ENCODE peak calls at places on chromosomes 5 and 9, in seven cellular contexts. One of them, this sample, is unnamed.

GRCh38 chr9:105973811-105974407 is 279.6 kb downstream of the TMEM38B start:
- DNase-seq in transverse colon: no peak
- DNase-seq in IMR-90: no peak
- DNase-seq in uterus: no peak
- DNase-seq in breast epithelium: no peak
- DNase-seq in endothelial cell of umbilical vein: no peak
- DNase-seq in esophagus squamous epithelium: no peak
- DNase-seq in this sample: no peak

GRCh38 chr5:116272281-116272941 is 187.6 kb downstream of the COMMD10 start:
- DNase-seq in transverse colon: no peak
- DNase-seq in IMR-90: peak; percentile 52
- DNase-seq in uterus: no peak
- DNase-seq in breast epithelium: no peak
- DNase-seq in endothelial cell of umbilical vein: no peak
- DNase-seq in esophagus squamous epithelium: no peak
- DNase-seq in this sample: no peak

GRCh38 chr9:131667576-131667975 is 72.3 kb downstream of the RAPGEF1 start:
- DNase-seq in transverse colon: no peak
- DNase-seq in IMR-90: no peak
- DNase-seq in uterus: no peak
- DNase-seq in breast epithelium: no peak
- DNase-seq in endothelial cell of umbilical vein: no peak
- DNase-seq in esophagus squamous epithelium: no peak
- DNase-seq in this sample: no peak

GRCh38 chr5:40321514-40321913 is 358.2 kb upstream of the PTGER4 start:
- DNase-seq in transverse colon: no peak
- DNase-seq in IMR-90: no peak
- DNase-seq in uterus: no peak
- DNase-seq in breast epithelium: no peak
- DNase-seq in endothelial cell of umbilical vein: peak; percentile 65
- DNase-seq in esophagus squamous epithelium: no peak
- DNase-seq in this sample: no peak

GRCh38 chr5:73266309-73266708 is 93.3 kb downstream of the TMEM174 start:
- DNase-seq in transverse colon: no peak
- DNase-seq in IMR-90: no peak
- DNase-seq in uterus: no peak
- DNase-seq in breast epithelium: no peak
- DNase-seq in endothelial cell of umbilical vein: no peak
- DNase-seq in esophagus squamous epithelium: no peak
- DNase-seq in this sample: no peak

GRCh38 chr5:82620957-82621600 is 342.9 kb upstream of the RPS23 start:
- DNase-seq in transverse colon: no peak
- DNase-seq in IMR-90: no peak
- DNase-seq in uterus: no peak
- DNase-seq in breast epithelium: no peak
- DNase-seq in endothelial cell of umbilical vein: no peak
- DNase-seq in esophagus squamous epithelium: no peak
- DNase-seq in this sample: no peak

GRCh38 chr5:141605523-141606277 is 13.1 kb downstream of the DIAPH1 start:
- DNase-seq in transverse colon: peak; percentile 60
- DNase-seq in IMR-90: no peak
- DNase-seq in uterus: no peak
- DNase-seq in breast epithelium: peak; percentile 26
- DNase-seq in endothelial cell of umbilical vein: peak; percentile 88
- DNase-seq in esophagus squamous epithelium: peak; percentile 34
- DNase-seq in this sample: peak; percentile 75

GRCh38 chr5:76074487-76074886 is 8.7 kb upstream of the SV2C start:
- DNase-seq in transverse colon: peak; percentile 38
- DNase-seq in IMR-90: no peak
- DNase-seq in uterus: no peak
- DNase-seq in breast epithelium: no peak
- DNase-seq in endothelial cell of umbilical vein: peak; percentile 6
- DNase-seq in esophagus squamous epithelium: no peak
- DNase-seq in this sample: peak; percentile 3

GRCh38 chr5:9320652-9321051 is 225.2 kb downstream of the SEMA5A start:
- DNase-seq in transverse colon: no peak
- DNase-seq in IMR-90: no peak
- DNase-seq in uterus: no peak
- DNase-seq in breast epithelium: no peak
- DNase-seq in endothelial cell of umbilical vein: no peak
- DNase-seq in esophagus squamous epithelium: no peak
- DNase-seq in this sample: no peak

GRCh38 chr9:100575765-100576368 is 2.0 kb upstream of the CAVIN4 start:
- DNase-seq in transverse colon: no peak
- DNase-seq in IMR-90: peak; percentile 73
- DNase-seq in uterus: no peak
- DNase-seq in breast epithelium: no peak
- DNase-seq in endothelial cell of umbilical vein: no peak
- DNase-seq in esophagus squamous epithelium: no peak
- DNase-seq in this sample: no peak

GRCh38 chr5:115068239-115069086 is 101.2 kb downstream of the TRIM36 start:
- DNase-seq in transverse colon: no peak
- DNase-seq in IMR-90: peak; percentile 49
- DNase-seq in uterus: no peak
- DNase-seq in breast epithelium: no peak
- DNase-seq in endothelial cell of umbilical vein: peak; percentile 10
- DNase-seq in esophagus squamous epithelium: no peak
- DNase-seq in this sample: peak; percentile 36

GRCh38 chr9:127575875-127576778 is 36.0 kb upstream of the STXBP1 start:
- DNase-seq in transverse colon: peak; percentile 68
- DNase-seq in IMR-90: no peak
- DNase-seq in uterus: no peak
- DNase-seq in breast epithelium: no peak
- DNase-seq in endothelial cell of umbilical vein: no peak
- DNase-seq in esophagus squamous epithelium: no peak
- DNase-seq in this sample: no peak

GRCh38 chr5:41621420-41621819 is 111.0 kb upstream of the PLCXD3 start:
- DNase-seq in transverse colon: no peak
- DNase-seq in IMR-90: no peak
- DNase-seq in uterus: no peak
- DNase-seq in breast epithelium: no peak
- DNase-seq in endothelial cell of umbilical vein: no peak
- DNase-seq in esophagus squamous epithelium: no peak
- DNase-seq in this sample: no peak

GRCh38 chr5:124584991-124585715 is 161.3 kb downstream of the ZNF608 start:
- DNase-seq in transverse colon: no peak
- DNase-seq in IMR-90: peak; percentile 31
- DNase-seq in uterus: no peak
- DNase-seq in breast epithelium: no peak
- DNase-seq in endothelial cell of umbilical vein: no peak
- DNase-seq in esophagus squamous epithelium: no peak
- DNase-seq in this sample: no peak

GRCh38 chr5:132267931-132268501 is 10.5 kb downstream of the PDLIM4 start:
- DNase-seq in transverse colon: no peak
- DNase-seq in IMR-90: no peak
- DNase-seq in uterus: no peak
- DNase-seq in breast epithelium: peak; percentile 84
- DNase-seq in endothelial cell of umbilical vein: no peak
- DNase-seq in esophagus squamous epithelium: no peak
- DNase-seq in this sample: no peak

GRCh38 chr5:95962785-95963184 is 1.1 kb upstream of the ELL2 start:
- DNase-seq in transverse colon: no peak
- DNase-seq in IMR-90: no peak
- DNase-seq in uterus: no peak
- DNase-seq in breast epithelium: no peak
- DNase-seq in endothelial cell of umbilical vein: no peak
- DNase-seq in esophagus squamous epithelium: no peak
- DNase-seq in this sample: no peak

GRCh38 chr9:115640887-115641286 is 512.7 kb upstream of the PAPPA start:
- DNase-seq in transverse colon: no peak
- DNase-seq in IMR-90: peak; percentile 87
- DNase-seq in uterus: no peak
- DNase-seq in breast epithelium: no peak
- DNase-seq in endothelial cell of umbilical vein: no peak
- DNase-seq in esophagus squamous epithelium: no peak
- DNase-seq in this sample: no peak

GRCh38 chr5:166499452-166500240 is 1791.8 kb upstream of the WWC1 start:
- DNase-seq in transverse colon: no peak
- DNase-seq in IMR-90: no peak
- DNase-seq in uterus: no peak
- DNase-seq in breast epithelium: no peak
- DNase-seq in endothelial cell of umbilical vein: no peak
- DNase-seq in esophagus squamous epithelium: no peak
- DNase-seq in this sample: no peak

GRCh38 chr5:173562451-173562850 is 54.0 kb downstream of the BOD1 start:
- DNase-seq in transverse colon: no peak
- DNase-seq in IMR-90: no peak
- DNase-seq in uterus: no peak
- DNase-seq in breast epithelium: no peak
- DNase-seq in endothelial cell of umbilical vein: no peak
- DNase-seq in esophagus squamous epithelium: no peak
- DNase-seq in this sample: no peak

GRCh38 chr5:82467006-82467561 is 188.9 kb upstream of the RPS23 start:
- DNase-seq in transverse colon: no peak
- DNase-seq in IMR-90: no peak
- DNase-seq in uterus: peak; percentile 28
- DNase-seq in breast epithelium: no peak
- DNase-seq in endothelial cell of umbilical vein: peak; percentile 18
- DNase-seq in esophagus squamous epithelium: no peak
- DNase-seq in this sample: no peak

GRCh38 chr5:43560128-43560527 is 3.3 kb upstream of the PAIP1 start:
- DNase-seq in transverse colon: no peak
- DNase-seq in IMR-90: peak; percentile 77
- DNase-seq in uterus: no peak
- DNase-seq in breast epithelium: no peak
- DNase-seq in endothelial cell of umbilical vein: no peak
- DNase-seq in esophagus squamous epithelium: no peak
- DNase-seq in this sample: no peak

GRCh38 chr5:16679863-16680262 is 63.1 kb upstream of the RETREG1 start:
- DNase-seq in transverse colon: no peak
- DNase-seq in IMR-90: no peak
- DNase-seq in uterus: no peak
- DNase-seq in breast epithelium: no peak
- DNase-seq in endothelial cell of umbilical vein: no peak
- DNase-seq in esophagus squamous epithelium: no peak
- DNase-seq in this sample: no peak

GRCh38 chr9:78539904-78540303 is 243.0 kb downstream of the PSAT1 start:
- DNase-seq in transverse colon: no peak
- DNase-seq in IMR-90: peak; percentile 77
- DNase-seq in uterus: no peak
- DNase-seq in breast epithelium: no peak
- DNase-seq in endothelial cell of umbilical vein: no peak
- DNase-seq in esophagus squamous epithelium: no peak
- DNase-seq in this sample: no peak

GRCh38 chr5:32173394-32174010 is 617 bp downstream of the GOLPH3 start:
- DNase-seq in transverse colon: peak; percentile 76
- DNase-seq in IMR-90: peak; percentile 52
- DNase-seq in uterus: peak; percentile 68
- DNase-seq in breast epithelium: peak; percentile 52
- DNase-seq in endothelial cell of umbilical vein: no peak
- DNase-seq in esophagus squamous epithelium: no peak
- DNase-seq in this sample: peak; percentile 84
- TF ChIP-seq POLR2A in transverse colon: peak; percentile 7
- TF ChIP-seq POLR2A in IMR-90: no peak
- TF ChIP-seq POLR2A in uterus: no peak
- TF ChIP-seq POLR2A in breast epithelium: no peak
- TF ChIP-seq POLR2A in endothelial cell of umbilical vein: no peak
- TF ChIP-seq POLR2A in esophagus squamous epithelium: no peak
- TF ChIP-seq POLR2A in this sample: no peak

GRCh38 chr5:134537297-134537696 is 11.8 kb downstream of the JADE2 start:
- DNase-seq in transverse colon: no peak
- DNase-seq in IMR-90: no peak
- DNase-seq in uterus: no peak
- DNase-seq in breast epithelium: no peak
- DNase-seq in endothelial cell of umbilical vein: no peak
- DNase-seq in esophagus squamous epithelium: no peak
- DNase-seq in this sample: no peak

GRCh38 chr5:134536876-134537275 is 11.4 kb downstream of the JADE2 start:
- DNase-seq in transverse colon: no peak
- DNase-seq in IMR-90: no peak
- DNase-seq in uterus: no peak
- DNase-seq in breast epithelium: no peak
- DNase-seq in endothelial cell of umbilical vein: no peak
- DNase-seq in esophagus squamous epithelium: no peak
- DNase-seq in this sample: no peak

GRCh38 chr5:134534726-134535110 is 9.2 kb downstream of the JADE2 start:
- DNase-seq in transverse colon: no peak
- DNase-seq in IMR-90: no peak
- DNase-seq in uterus: no peak
- DNase-seq in breast epithelium: no peak
- DNase-seq in endothelial cell of umbilical vein: no peak
- DNase-seq in esophagus squamous epithelium: no peak
- DNase-seq in this sample: no peak

GRCh38 chr5:134533115-134533815 is 7.8 kb downstream of the JADE2 start:
- DNase-seq in transverse colon: no peak
- DNase-seq in IMR-90: no peak
- DNase-seq in uterus: peak; percentile 74
- DNase-seq in breast epithelium: no peak
- DNase-seq in endothelial cell of umbilical vein: no peak
- DNase-seq in esophagus squamous epithelium: no peak
- DNase-seq in this sample: no peak

GRCh38 chr5:134534058-134534725 is 8.7 kb downstream of the JADE2 start:
- DNase-seq in transverse colon: no peak
- DNase-seq in IMR-90: no peak
- DNase-seq in uterus: no peak
- DNase-seq in breast epithelium: no peak
- DNase-seq in endothelial cell of umbilical vein: no peak
- DNase-seq in esophagus squamous epithelium: no peak
- DNase-seq in this sample: no peak
- TF ChIP-seq POLR2A in transverse colon: no peak
- TF ChIP-seq POLR2A in IMR-90: no peak
- TF ChIP-seq POLR2A in uterus: no peak
- TF ChIP-seq POLR2A in breast epithelium: no peak
- TF ChIP-seq POLR2A in endothelial cell of umbilical vein: no peak
- TF ChIP-seq POLR2A in esophagus squamous epithelium: no peak
- TF ChIP-seq POLR2A in this sample: no peak

DNA sequence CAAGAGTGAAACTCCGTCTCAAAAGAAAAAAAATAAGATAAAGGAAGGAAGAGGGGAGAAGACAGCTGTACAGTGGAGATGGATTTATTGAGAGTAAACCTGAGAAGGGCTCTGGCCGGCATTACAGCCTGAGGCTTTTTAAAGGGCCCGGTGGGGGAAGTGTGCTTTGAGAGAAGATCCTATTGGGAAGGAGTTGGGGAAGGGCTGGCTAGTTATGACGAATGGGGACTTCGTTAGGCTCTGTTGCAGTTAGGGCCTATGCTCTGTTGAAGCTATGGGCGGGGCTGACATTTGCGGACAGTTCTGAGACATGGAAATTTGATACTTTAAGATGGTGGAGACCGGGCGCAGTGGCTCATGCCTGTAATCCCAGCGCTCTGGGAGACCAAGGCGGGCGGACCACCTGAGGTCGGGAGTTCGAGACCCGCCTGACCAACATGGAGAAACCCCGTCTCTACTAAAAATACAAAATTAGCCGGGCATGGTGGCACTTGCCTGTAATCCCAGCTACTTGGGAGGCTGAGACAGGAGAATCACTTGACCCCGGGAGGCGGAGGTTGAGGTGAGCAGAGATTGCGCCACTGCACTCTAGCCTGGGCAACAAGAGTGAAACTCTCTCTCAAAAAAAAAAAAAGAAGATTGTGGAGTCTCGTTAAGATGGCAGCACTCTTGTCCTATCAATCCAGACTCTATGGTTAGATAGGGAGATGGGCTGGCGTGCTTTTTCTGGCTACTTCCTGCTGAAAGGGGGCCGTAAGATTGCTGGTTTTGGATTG is 33.2 kb downstream of the C9orf50 start:
- DNase-seq in transverse colon: no peak
- DNase-seq in IMR-90: peak; percentile 61
- DNase-seq in uterus: no peak
- DNase-seq in breast epithelium: no peak
- DNase-seq in endothelial cell of umbilical vein: no peak
- DNase-seq in esophagus squamous epithelium: no peak
- DNase-seq in this sample: no peak
- TF ChIP-seq POLR2A in transverse colon: no peak
- TF ChIP-seq POLR2A in IMR-90: no peak
- TF ChIP-seq POLR2A in uterus: no peak
- TF ChIP-seq POLR2A in breast epithelium: no peak
- TF ChIP-seq POLR2A in endothelial cell of umbilical vein: no peak
- TF ChIP-seq POLR2A in esophagus squamous epithelium: no peak
- TF ChIP-seq POLR2A in this sample: no peak

GRCh38 chr9:76905984-76906861 is at the start of gene PRUNE2:
- DNase-seq in transverse colon: peak; percentile 87
- DNase-seq in IMR-90: peak; percentile 79
- DNase-seq in uterus: peak; percentile 84
- DNase-seq in breast epithelium: peak; percentile 20
- DNase-seq in endothelial cell of umbilical vein: peak; percentile 66
- DNase-seq in esophagus squamous epithelium: no peak
- DNase-seq in this sample: peak; percentile 52
- TF ChIP-seq POLR2A in transverse colon: peak; percentile 72
- TF ChIP-seq POLR2A in IMR-90: no peak
- TF ChIP-seq POLR2A in uterus: peak; percentile 74
- TF ChIP-seq POLR2A in breast epithelium: no peak
- TF ChIP-seq POLR2A in endothelial cell of umbilical vein: no peak
- TF ChIP-seq POLR2A in esophagus squamous epithelium: no peak
- TF ChIP-seq POLR2A in this sample: no peak

This sample was measured in erythroblast.